ENCODE peak calls at places on chromosomes 5 and 9, in ten cellular contexts. O, N, W, D, J, C, V, M, E and Y are unnamed samples.

GRCh38 chr5:107580902-107581823 is 89.6 kb downstream of the EFNA5 start:
- DNase-seq in O (no peak), N (no peak), W (no peak), D (no peak), J (no peak), C (no peak), V (no peak), M (no peak), E (no peak), Y (no peak)

GRCh38 chr5:93512799-93513198 is 68.2 kb downstream of the NR2F1-AS1 start:
- DNase-seq in O (no peak), N (no peak), W (peak), D (no peak), J (no peak), C (no peak), V (no peak), M (no peak), E (no peak), Y (no peak)

GRCh38 chr9:109498195-109499060 is at the start of gene PTPN3:
- DNase-seq in O (no peak), N (peak), W (peak), D (peak), J (peak), C (no peak), V (peak), M (no peak), E (peak), Y (peak)

GRCh38 chr5:176620333-176620981 is 9.9 kb downstream of the SNCB start:
- DNase-seq in O (no peak), N (peak), W (no peak), D (no peak), J (no peak), C (no peak), V (no peak), M (no peak), E (peak), Y (no peak)

GRCh38 chr5:66891184-66891925 is 295.2 kb downstream of the MAST4 start:
- DNase-seq in O (no peak), N (no peak), W (peak), D (peak), J (no peak), C (no peak), V (peak), M (no peak), E (no peak), Y (no peak)

GRCh38 chr9:38707885-38708640 is 11.9 kb downstream of the FAM240B start:
- DNase-seq in O (no peak), N (no peak), W (no peak), D (no peak), J (no peak), C (no peak), V (no peak), M (no peak), E (peak), Y (no peak)

GRCh38 chr9:96885424-96885823 is 31.1 kb upstream of the ZNF782 start:
- DNase-seq in O (no peak), N (no peak), W (no peak), D (no peak), J (no peak), C (no peak), V (no peak), M (no peak), E (no peak), Y (no peak)

GRCh38 chr5:134394932-134395331 is 16.7 kb downstream of the CDKN2AIPNL start:
- DNase-seq in O (no peak), N (no peak), W (no peak), D (no peak), J (no peak), C (no peak), V (no peak), M (no peak), E (no peak), Y (no peak)

GRCh38 chr9:125674981-125675973 is 31.7 kb downstream of the MAPKAP1 start:
- DNase-seq in O (no peak), N (no peak), W (peak), D (no peak), J (no peak), C (no peak), V (no peak), M (no peak), E (no peak), Y (no peak)

GRCh38 chr5:317086-317811 is 4.3 kb upstream of the AHRR start:
- DNase-seq in O (no peak), N (peak), W (peak), D (peak), J (no peak), C (peak), V (peak), M (no peak), E (peak), Y (peak)

GRCh38 chr5:78275998-78276543 is 18.4 kb downstream of the AP3B1 start:
- DNase-seq in O (no peak), N (no peak), W (no peak), D (no peak), J (no peak), C (no peak), V (no peak), M (no peak), E (no peak), Y (no peak)

GRCh38 chr9:69379250-69379982 is 54.4 kb downstream of the ENTREP1 start:
- DNase-seq in O (peak), N (no peak), W (peak), D (no peak), J (no peak), C (no peak), V (no peak), M (no peak), E (no peak), Y (no peak)

GRCh38 chr9:88013051-88013450 is 38.7 kb upstream of the CDK20 start:
- DNase-seq in O (no peak), N (no peak), W (no peak), D (no peak), J (no peak), C (no peak), V (no peak), M (no peak), E (no peak), Y (no peak)

GRCh38 chr5:18551716-18552115 is 917.5 kb downstream of the TAF11L14 start:
- DNase-seq in O (no peak), N (no peak), W (no peak), D (no peak), J (no peak), C (no peak), V (no peak), M (no peak), E (no peak), Y (no peak)

GRCh38 chr9:128898382-128898781 is 16.4 kb downstream of the LRRC8A start:
- DNase-seq in O (no peak), N (no peak), W (no peak), D (no peak), J (no peak), C (no peak), V (no peak), M (no peak), E (no peak), Y (no peak)

GRCh38 chr5:154575869-154576806 is 98.1 kb upstream of the HAND1 start:
- DNase-seq in O (no peak), N (no peak), W (peak), D (peak), J (no peak), C (no peak), V (no peak), M (no peak), E (no peak), Y (peak)

GRCh38 chr9:134971196-134971595 is 53.5 kb upstream of the FCN1 start:
- DNase-seq in O (no peak), N (no peak), W (no peak), D (no peak), J (no peak), C (no peak), V (no peak), M (no peak), E (no peak), Y (no peak)

GRCh38 chr5:174446988-174447387 is 277.4 kb upstream of the MSX2 start:
- DNase-seq in O (no peak), N (no peak), W (no peak), D (no peak), J (no peak), C (no peak), V (no peak), M (no peak), E (no peak), Y (no peak)

GRCh38 chr9:130872058-130872453 is 24.6 kb downstream of the QRFP start:
- DNase-seq in O (no peak), N (no peak), W (no peak), D (no peak), J (no peak), C (no peak), V (no peak), M (no peak), E (no peak), Y (no peak)

GRCh38 chr5:9851458-9851857 is 221.3 kb upstream of the TAS2R1 start:
- DNase-seq in O (no peak), N (no peak), W (peak), D (peak), J (no peak), C (no peak), V (no peak), M (no peak), E (no peak), Y (no peak)

GRCh38 chr5:2133080-2133479 is 250.4 kb upstream of the IRX4 start:
- DNase-seq in O (no peak), N (no peak), W (no peak), D (no peak), J (no peak), C (no peak), V (no peak), M (no peak), E (no peak), Y (no peak)

GRCh38 chr5:7412369-7412768 is 16.4 kb downstream of the ADCY2 start:
- DNase-seq in O (no peak), N (no peak), W (no peak), D (no peak), J (no peak), C (no peak), V (no peak), M (no peak), E (no peak), Y (no peak)

GRCh38 chr9:120997502-120997901 is 52.6 kb downstream of the C5 start:
- DNase-seq in O (no peak), N (no peak), W (no peak), D (no peak), J (no peak), C (no peak), V (no peak), M (no peak), E (no peak), Y (no peak)

DNA sequence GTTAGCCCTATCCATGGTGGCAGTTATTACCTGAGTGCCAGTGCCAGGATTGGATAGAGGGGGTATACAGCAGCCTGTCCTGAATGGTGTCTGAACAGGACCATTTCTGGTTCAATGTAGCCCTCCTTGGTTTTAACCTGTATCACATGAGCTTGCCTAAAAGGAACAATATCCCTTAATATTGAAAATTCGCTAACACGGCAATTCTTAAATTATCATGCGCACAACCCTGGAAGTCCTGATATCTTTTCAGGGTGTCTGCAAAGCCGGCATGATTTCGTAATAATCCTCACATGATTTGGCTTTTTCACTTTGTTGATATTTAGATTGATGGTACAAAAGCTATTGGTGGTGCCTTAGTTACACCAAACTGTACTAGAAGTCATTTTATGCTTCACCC is 53.2 kb downstream of the PCSK1 start:
- DNase-seq in O (no peak), N (no peak), W (no peak), D (no peak), J (no peak), C (no peak), V (no peak), M (no peak), E (no peak), Y (no peak)
- TF ChIP-seq CTCF in O (no peak), N (no peak), W (no peak), D (no peak), J (no peak), C (no peak), V (no peak), M (no peak), E (no peak), Y (no peak)

GRCh38 chr5:119742311-119742710 is 113.0 kb downstream of the FAM170A start:
- DNase-seq in O (no peak), N (no peak), W (peak), D (no peak), J (no peak), C (no peak), V (no peak), M (no peak), E (no peak), Y (no peak)

GRCh38 chr5:119746984-119747383 is 117.6 kb downstream of the FAM170A start:
- DNase-seq in O (no peak), N (no peak), W (no peak), D (no peak), J (no peak), C (no peak), V (no peak), M (no peak), E (no peak), Y (no peak)

GRCh38 chr5:119745976-119746375 is 116.6 kb downstream of the FAM170A start:
- DNase-seq in O (no peak), N (no peak), W (peak), D (no peak), J (no peak), C (no peak), V (no peak), M (no peak), E (no peak), Y (no peak)

DNA sequence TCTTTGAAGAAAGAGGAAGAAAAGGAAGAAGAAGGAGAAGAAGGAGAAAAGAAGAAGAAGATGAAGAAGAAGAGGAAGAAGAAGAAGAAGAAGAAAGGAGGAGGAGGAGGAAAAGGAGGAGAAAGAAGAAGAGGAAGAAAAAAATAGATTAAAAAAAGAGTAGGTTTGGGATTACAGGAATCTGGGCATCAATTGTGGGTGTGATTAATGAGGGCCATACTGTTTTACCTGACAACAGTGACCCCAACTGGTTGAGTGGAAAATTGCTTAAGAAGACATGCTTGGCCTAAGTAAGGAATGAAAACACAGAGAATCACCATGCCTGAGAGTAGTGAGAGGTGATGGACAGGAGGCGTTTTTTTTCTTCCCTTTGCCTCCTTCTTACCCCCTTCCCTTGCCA is 114.6 kb downstream of the FAM170A start:
- DNase-seq in O (no peak), N (peak), W (peak), D (peak), J (peak), C (no peak), V (peak), M (no peak), E (peak), Y (peak)
- TF ChIP-seq CTCF in O (peak), N (peak), W (peak), D (peak), J (peak), C (peak), V (peak), M (no peak), E (peak), Y (peak)

DNA sequence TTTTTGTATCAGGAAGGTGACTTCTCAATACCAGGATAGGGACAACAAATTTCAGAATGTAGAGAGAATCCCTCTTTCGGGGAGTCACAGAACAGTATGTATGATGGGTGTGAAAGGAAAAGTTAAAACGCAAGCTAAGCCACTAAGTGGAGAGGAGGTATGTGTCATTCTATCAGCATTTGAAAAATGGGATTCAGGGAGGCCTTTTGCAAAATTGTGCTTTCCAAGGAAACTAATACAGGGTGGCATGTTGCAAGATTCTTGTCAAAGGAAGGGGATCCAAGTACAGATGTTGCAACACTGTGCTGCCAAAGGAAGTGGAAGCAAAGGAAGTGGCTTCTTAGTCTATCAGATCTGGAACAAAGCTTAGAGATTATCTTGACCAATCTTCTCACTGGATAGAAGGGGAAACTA is 12.6 kb upstream of the TNIP1 start:
- DNase-seq in O (no peak), N (no peak), W (peak), D (no peak), J (no peak), C (no peak), V (no peak), M (no peak), E (no peak), Y (no peak)
- TF ChIP-seq CTCF in O (no peak), N (no peak), W (peak), D (no peak), J (no peak), C (no peak), V (no peak), M (no peak), E (no peak), Y (no peak)

GRCh38 chr5:59161206-59162105 is 578.6 kb downstream of the RAB3C start:
- DNase-seq in O (no peak), N (no peak), W (no peak), D (no peak), J (no peak), C (no peak), V (no peak), M (no peak), E (no peak), Y (no peak)

GRCh38 chr5:59152701-59153245 is 569.9 kb downstream of the RAB3C start:
- DNase-seq in O (no peak), N (no peak), W (no peak), D (no peak), J (no peak), C (no peak), V (no peak), M (no peak), E (no peak), Y (no peak)

GRCh38 chr5:59158637-59159391 is 575.9 kb downstream of the RAB3C start:
- DNase-seq in O (no peak), N (no peak), W (no peak), D (no peak), J (no peak), C (no peak), V (no peak), M (no peak), E (no peak), Y (no peak)

GRCh38 chr5:59158165-59158564 is 575.3 kb downstream of the RAB3C start:
- DNase-seq in O (no peak), N (no peak), W (peak), D (no peak), J (no peak), C (no peak), V (no peak), M (no peak), E (no peak), Y (no peak)

DNA sequence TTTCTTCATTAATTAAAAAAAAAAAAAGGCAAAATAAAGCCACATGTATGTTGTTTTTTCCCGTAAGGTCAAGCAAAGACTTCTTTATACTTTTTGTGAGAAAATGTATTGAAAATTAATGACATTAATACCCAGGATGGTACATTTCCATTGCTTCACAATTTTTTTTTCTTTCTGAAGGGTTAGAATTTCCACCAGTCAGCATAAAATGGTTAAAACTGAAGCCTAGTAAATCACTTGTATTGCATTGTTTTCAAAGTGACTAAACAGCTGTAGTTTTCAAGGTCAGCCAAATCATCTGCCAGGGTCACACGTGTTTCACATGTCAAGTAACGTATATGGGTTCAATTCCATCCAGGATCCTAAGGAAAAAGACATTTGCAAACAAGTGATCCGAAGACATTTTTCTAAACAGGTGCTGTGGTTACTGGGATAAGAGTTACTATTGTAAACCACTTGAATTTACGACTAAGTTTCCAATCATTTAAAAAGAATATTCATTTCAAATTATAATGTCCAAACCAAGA is 574.2 kb downstream of the RAB3C start:
- DNase-seq in O (no peak), N (no peak), W (no peak), D (no peak), J (no peak), C (no peak), V (no peak), M (no peak), E (no peak), Y (no peak)
- TF ChIP-seq CTCF in O (no peak), N (no peak), W (no peak), D (no peak), J (no peak), C (no peak), V (no peak), M (no peak), E (no peak), Y (no peak)

GRCh38 chr9:114504341-114505186 is 709 bp downstream of the WHRN start:
- DNase-seq in O (no peak), N (peak), W (no peak), D (peak), J (peak), C (peak), V (peak), M (no peak), E (peak), Y (peak)

GRCh38 chr9:114506082-114506390 is 763 bp upstream of the WHRN start:
- DNase-seq in O (no peak), N (no peak), W (no peak), D (no peak), J (no peak), C (no peak), V (no peak), M (no peak), E (no peak), Y (no peak)

GRCh38 chr9:114507726-114508125 is 2.5 kb upstream of the WHRN start:
- DNase-seq in O (no peak), N (no peak), W (peak), D (peak), J (no peak), C (no peak), V (no peak), M (no peak), E (no peak), Y (no peak)

GRCh38 chr9:114503522-114504340 is 1.5 kb downstream of the WHRN start:
- DNase-seq in O (no peak), N (no peak), W (no peak), D (no peak), J (no peak), C (no peak), V (no peak), M (no peak), E (no peak), Y (no peak)

DNA sequence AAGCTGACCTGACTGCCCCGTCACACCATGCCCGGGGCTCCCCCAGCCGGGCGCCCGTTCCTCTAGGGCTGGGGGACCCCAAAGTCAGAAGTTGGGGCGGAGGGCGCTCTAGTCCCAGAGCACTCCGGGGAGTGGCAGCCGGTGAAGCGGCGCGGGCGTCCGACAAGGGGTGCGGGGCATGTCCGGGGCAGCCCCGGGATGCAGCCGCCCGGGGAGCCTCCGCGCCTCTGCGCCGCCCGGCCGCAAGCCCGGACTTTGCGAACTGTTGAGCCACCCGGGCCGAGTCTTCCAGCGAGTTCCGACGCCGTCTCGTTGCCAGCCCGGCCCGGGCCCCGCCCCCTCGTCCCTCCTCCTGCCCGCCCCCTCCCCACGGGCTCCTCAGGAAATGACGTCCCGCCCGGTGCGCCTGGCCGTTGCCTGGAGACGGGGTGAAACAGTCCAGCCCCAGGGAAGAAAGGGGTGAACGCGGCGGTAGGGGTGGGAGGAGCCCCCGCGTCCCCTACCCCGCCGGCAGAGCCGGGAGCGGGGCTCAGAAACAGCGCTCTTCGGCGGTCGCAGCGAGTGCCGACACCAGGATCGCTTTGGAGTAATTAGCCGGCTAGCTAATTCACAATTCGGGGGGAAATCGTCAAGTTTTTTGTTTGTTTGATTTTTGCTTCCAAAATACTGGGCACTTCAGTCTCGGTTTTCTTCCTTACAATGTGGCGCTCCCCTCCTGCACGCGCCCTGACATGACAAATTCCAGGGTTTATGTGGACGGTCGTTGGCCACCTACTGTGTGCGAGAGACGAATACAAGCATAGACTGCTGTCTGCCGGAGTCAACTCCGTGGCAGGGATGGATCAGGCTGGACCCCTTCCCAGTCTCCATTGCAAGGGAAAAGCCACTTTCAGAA is at the start of gene WHRN:
- DNase-seq in O (no peak), N (peak), W (peak), D (peak), J (peak), C (peak), V (peak), M (peak), E (peak), Y (peak)
- TF ChIP-seq CTCF in O (no peak), N (no peak), W (no peak), D (no peak), J (no peak), C (no peak), V (no peak), M (no peak), E (no peak), Y (no peak)

GRCh38 chr5:25858019-25858418 is 1180.4 kb downstream of the CDH9 start:
- DNase-seq in O (no peak), N (peak), W (no peak), D (peak), J (no peak), C (no peak), V (no peak), M (no peak), E (peak), Y (peak)
- TF ChIP-seq CTCF in O (no peak), N (peak), W (no peak), D (no peak), J (no peak), C (peak), V (no peak), M (no peak), E (peak), Y (peak)